ENCODE peak calls at places on chromosomes 4 and X, in five cellular contexts. One of them, this sample, is unnamed.
A peak's percentile ranks its signal among the peaks of the same experiment; 100 is the strongest.

GRCh38 chrX:130575831-130576404 is 174.1 kb downstream of the RBMX2 start:
- DNase-seq in MCF 10A: peak; percentile 58
- DNase-seq in activated naive CD4-positive, alpha-beta T cell: no peak
- DNase-seq in NCI-H1105 treated with DMSO at 0.1 percent for 48 hours: peak; percentile 6
- DNase-seq in NCI-H2081: no peak
- DNase-seq in this sample: peak; percentile 27

GRCh38 chrX:44872817-44873414 is at the start of gene KDM6A:
- DNase-seq in MCF 10A: peak; percentile 98
- DNase-seq in NCI-H2081: peak; percentile 97
- DNase-seq in activated naive CD4-positive, alpha-beta T cell: peak; percentile 90
- DNase-seq in NCI-H1105 treated with DMSO at 0.1 percent for 48 hours: peak; percentile 94
- DNase-seq in this sample: peak; percentile 99

GRCh38 chr4:177117256-177117655 is 192.4 kb upstream of the NEIL3 start:
- DNase-seq in NCI-H2081: no peak
- DNase-seq in activated naive CD4-positive, alpha-beta T cell: no peak
- DNase-seq in NCI-H1105 treated with DMSO at 0.1 percent for 48 hours: no peak
- DNase-seq in MCF 10A: no peak
- DNase-seq in this sample: no peak

GRCh38 chrX:121456315-121456714 is 408.9 kb downstream of the GLUD2 start:
- DNase-seq in NCI-H2081: no peak
- DNase-seq in NCI-H1105 treated with DMSO at 0.1 percent for 48 hours: no peak
- DNase-seq in activated naive CD4-positive, alpha-beta T cell: no peak
- DNase-seq in MCF 10A: no peak
- DNase-seq in this sample: no peak

GRCh38 chr4:25233194-25233593 is 639 bp upstream of the PI4K2B start:
- DNase-seq in MCF 10A: no peak
- DNase-seq in NCI-H2081: no peak
- DNase-seq in activated naive CD4-positive, alpha-beta T cell: no peak
- DNase-seq in NCI-H1105 treated with DMSO at 0.1 percent for 48 hours: no peak
- DNase-seq in this sample: no peak

GRCh38 chrX:57821703-57822375 is 88.4 kb downstream of the ZXDA start:
- DNase-seq in NCI-H1105 treated with DMSO at 0.1 percent for 48 hours: peak; percentile 63
- DNase-seq in MCF 10A: peak; percentile 73
- DNase-seq in NCI-H2081: peak; percentile 11
- DNase-seq in activated naive CD4-positive, alpha-beta T cell: no peak
- DNase-seq in this sample: peak; percentile 5

GRCh38 chrX:149074429-149074828 is 430.7 kb downstream of the IDS start:
- DNase-seq in NCI-H1105 treated with DMSO at 0.1 percent for 48 hours: no peak
- DNase-seq in MCF 10A: peak; percentile 32
- DNase-seq in activated naive CD4-positive, alpha-beta T cell: no peak
- DNase-seq in NCI-H2081: no peak
- DNase-seq in this sample: no peak

GRCh38 chrX:150842198-150842553 is 56.3 kb downstream of the CD99L2 start:
- DNase-seq in NCI-H2081: no peak
- DNase-seq in MCF 10A: no peak
- DNase-seq in activated naive CD4-positive, alpha-beta T cell: no peak
- DNase-seq in NCI-H1105 treated with DMSO at 0.1 percent for 48 hours: peak; percentile 94
- DNase-seq in this sample: no peak

GRCh38 chr4:109675181-109675580 is 28.1 kb downstream of the CASP6 start:
- DNase-seq in NCI-H1105 treated with DMSO at 0.1 percent for 48 hours: no peak
- DNase-seq in activated naive CD4-positive, alpha-beta T cell: no peak
- DNase-seq in MCF 10A: no peak
- DNase-seq in NCI-H2081: no peak
- DNase-seq in this sample: no peak

GRCh38 chrX:47146121-47146935 is 1.3 kb downstream of the RBM10 start:
- DNase-seq in activated naive CD4-positive, alpha-beta T cell: no peak
- DNase-seq in NCI-H2081: no peak
- DNase-seq in MCF 10A: no peak
- DNase-seq in NCI-H1105 treated with DMSO at 0.1 percent for 48 hours: peak; percentile 23
- DNase-seq in this sample: no peak

GRCh38 chr4:78984593-78984992 is 45.4 kb upstream of the PAQR3 start:
- DNase-seq in NCI-H1105 treated with DMSO at 0.1 percent for 48 hours: peak; percentile 5
- DNase-seq in NCI-H2081: peak; percentile 29
- DNase-seq in MCF 10A: no peak
- DNase-seq in activated naive CD4-positive, alpha-beta T cell: no peak
- DNase-seq in this sample: no peak

GRCh38 chr4:186839122-186840037 is 115.7 kb upstream of the FAT1 start:
- DNase-seq in MCF 10A: peak; percentile 48
- DNase-seq in NCI-H1105 treated with DMSO at 0.1 percent for 48 hours: no peak
- DNase-seq in NCI-H2081: no peak
- DNase-seq in activated naive CD4-positive, alpha-beta T cell: no peak
- DNase-seq in this sample: no peak

GRCh38 chr4:3367866-3368265 is 73.9 kb upstream of the HGFAC start:
- DNase-seq in NCI-H2081: no peak
- DNase-seq in NCI-H1105 treated with DMSO at 0.1 percent for 48 hours: no peak
- DNase-seq in activated naive CD4-positive, alpha-beta T cell: no peak
- DNase-seq in MCF 10A: no peak
- DNase-seq in this sample: no peak

GRCh38 chr4:81215219-81215892 is at the start of gene PRKG2:
- DNase-seq in activated naive CD4-positive, alpha-beta T cell: no peak
- DNase-seq in NCI-H2081: no peak
- DNase-seq in NCI-H1105 treated with DMSO at 0.1 percent for 48 hours: no peak
- DNase-seq in MCF 10A: no peak
- DNase-seq in this sample: no peak

GRCh38 chr4:15343000-15343399 is 84.8 kb upstream of the C1QTNF7 start:
- DNase-seq in MCF 10A: no peak
- DNase-seq in activated naive CD4-positive, alpha-beta T cell: no peak
- DNase-seq in NCI-H2081: no peak
- DNase-seq in NCI-H1105 treated with DMSO at 0.1 percent for 48 hours: no peak
- DNase-seq in this sample: no peak

GRCh38 chrX:74383611-74384010 is 37.7 kb upstream of the SLC16A2 start:
- DNase-seq in NCI-H1105 treated with DMSO at 0.1 percent for 48 hours: peak; percentile 29
- DNase-seq in NCI-H2081: no peak
- DNase-seq in activated naive CD4-positive, alpha-beta T cell: no peak
- DNase-seq in MCF 10A: peak; percentile 56
- DNase-seq in this sample: no peak

This sample was measured in substantia nigra.